ENCODE peak calls at places on chromosome X, in nine cellular contexts. B is CD4-positive, alpha-beta memory T cell; S is fibroblast of mammary gland; I is breast epithelium; J is MG63; X is CD8-positive, alpha-beta memory T cell; T is lung; N is mammary epithelial cell; L is CD8-positive, alpha-beta T cell. W is an unnamed sample.

GRCh38 chrX:20412871-20413486 is 146.3 kb upstream of the RPS6KA3 start:
- DNase-seq in L (peak), N (no peak), T (peak), S (no peak), B (peak), J (no peak), X (peak), I (no peak), W (peak)

GRCh38 chrX:129596077-129596476 is 56.0 kb downstream of the OCRL start:
- DNase-seq in I (no peak), T (no peak), J (no peak), X (no peak), N (no peak), L (no peak), S (no peak), B (no peak), W (no peak)

GRCh38 chrX:130771230-130771629 is 131.8 kb downstream of the ENOX2 start:
- DNase-seq in L (no peak), I (no peak), T (no peak), B (no peak), X (no peak), J (no peak), S (peak), N (no peak), W (no peak)

GRCh38 chrX:153731845-153732215 is 7.2 kb downstream of the ABCD1 start:
- DNase-seq in I (no peak), J (no peak), B (no peak), L (no peak), S (no peak), N (no peak), X (no peak), T (no peak), W (no peak)

GRCh38 chrX:20718592-20718991 is 451.9 kb upstream of the RPS6KA3 start:
- DNase-seq in N (no peak), T (no peak), B (no peak), S (no peak), J (no peak), L (no peak), I (no peak), X (no peak), W (no peak)

GRCh38 chrX:30735839-30736238 is 82.6 kb downstream of the GK start:
- DNase-seq in T (peak), S (peak), I (no peak), J (peak), X (peak), B (peak), N (peak), L (peak), W (peak)

GRCh38 chrX:153669174-153669890 is 4.3 kb downstream of the PNCK start:
- DNase-seq in N (no peak), I (no peak), S (peak), T (no peak), J (no peak), B (peak), L (no peak), X (peak), W (peak)

GRCh38 chrX:64169988-64170387 is 35.5 kb downstream of the AMER1 start:
- DNase-seq in N (no peak), T (no peak), J (no peak), X (no peak), I (no peak), S (no peak), B (no peak), L (no peak), W (no peak)

GRCh38 chrX:17869580-17869979 is 8.5 kb upstream of the RAI2 start:
- DNase-seq in N (no peak), S (no peak), I (no peak), J (no peak), L (no peak), B (no peak), T (no peak), X (no peak), W (no peak)

GRCh38 chrX:72276478-72276953 is 532 bp downstream of the RPS4X start:
- DNase-seq in J (peak), S (no peak), T (no peak), N (no peak), I (no peak), L (no peak), B (no peak), X (no peak), W (no peak)

GRCh38 chrX:15350329-15350996 is 15.1 kb upstream of the PIGA start:
- DNase-seq in I (no peak), B (no peak), S (no peak), X (no peak), N (no peak), L (no peak), T (no peak), J (no peak), W (no peak)
- H3K4me3 ChIP-seq in I (no peak), B (no peak), S (no peak), X (no peak), N (no peak), L (no peak), T (no peak), J (no peak), W (no peak)

DNA sequence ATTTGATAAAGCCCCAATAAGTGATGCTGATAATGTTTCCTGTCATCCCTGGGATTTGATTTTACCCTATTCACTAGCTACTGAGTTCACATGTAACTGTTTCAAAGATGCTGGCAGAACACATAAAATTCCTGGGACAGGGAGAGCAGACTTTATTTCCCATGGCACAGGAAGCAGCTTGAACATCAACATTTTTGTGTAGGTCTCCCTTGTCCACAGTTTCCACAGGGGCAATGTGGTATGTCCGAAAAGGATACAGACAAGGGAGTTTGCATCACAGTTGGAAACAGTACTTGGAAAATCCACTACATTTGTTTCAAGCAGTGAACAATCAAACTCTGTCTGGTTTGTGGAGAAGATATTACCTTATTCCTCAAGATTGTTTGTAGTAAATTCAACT is 129.2 kb upstream of the KLHL4 start:
- DNase-seq in N (no peak), I (no peak), S (no peak), X (no peak), L (no peak), J (no peak), T (no peak), B (no peak), W (no peak)
- H3K4me3 ChIP-seq in N (no peak), I (no peak), S (no peak), X (no peak), L (no peak), J (no peak), T (no peak), B (no peak), W (no peak)

GRCh38 chrX:13285229-13285628 is 34.6 kb downstream of the ATXN3L start:
- DNase-seq in N (no peak), B (no peak), S (peak), L (no peak), J (peak), X (no peak), I (no peak), T (no peak), W (no peak)

GRCh38 chrX:13283512-13283911 is 36.3 kb downstream of the ATXN3L start:
- DNase-seq in N (no peak), I (no peak), T (no peak), S (no peak), L (no peak), X (no peak), B (no peak), J (no peak), W (peak)

GRCh38 chrX:13285693-13286092 is 34.2 kb downstream of the ATXN3L start:
- DNase-seq in B (no peak), N (no peak), L (no peak), I (no peak), S (no peak), X (no peak), T (no peak), J (no peak), W (no peak)

GRCh38 chrX:13281289-13281688 is 38.6 kb downstream of the ATXN3L start:
- DNase-seq in X (no peak), I (no peak), J (no peak), S (no peak), L (no peak), N (no peak), T (no peak), B (no peak), W (no peak)

GRCh38 chrX:13283968-13284914 is 35.6 kb downstream of the ATXN3L start:
- DNase-seq in S (peak), N (peak), X (no peak), B (no peak), L (no peak), T (no peak), I (no peak), J (peak), W (no peak)
- H3K4me3 ChIP-seq in S (no peak), N (no peak), X (no peak), B (no peak), L (no peak), T (no peak), I (no peak), J (no peak), W (no peak)

GRCh38 chrX:155143959-155144548 is 72.2 kb upstream of the VBP1 start:
- DNase-seq in B (no peak), T (no peak), L (no peak), S (no peak), J (no peak), X (no peak), I (no peak), N (no peak), W (no peak)
- H3K4me3 ChIP-seq in B (no peak), T (no peak), L (no peak), S (no peak), J (no peak), X (no peak), I (no peak), N (no peak), W (no peak)

GRCh38 chrX:148517191-148517590 is 16.8 kb downstream of the AFF2 start:
- DNase-seq in I (no peak), N (peak), J (no peak), X (no peak), B (no peak), S (no peak), L (no peak), T (no peak), W (no peak)
- H3K4me3 ChIP-seq in I (no peak), N (no peak), J (no peak), X (no peak), B (no peak), S (no peak), L (no peak), T (no peak), W (no peak)